ENCODE peak calls at places on chromosomes 3 and 15, in six cellular contexts. D, H, G, P, V and W are unnamed samples.

GRCh38 chr3:50696276-50696675 is 21.5 kb downstream of the DOCK3 start:
- DNase-seq in G (no peak), P (no peak), H (no peak), V (no peak), D (no peak), W (no peak)

GRCh38 chr3:172982731-172983364 is 158.2 kb downstream of the SPATA16 start:
- DNase-seq in G (no peak), V (peak; percentile 30), D (no peak), H (no peak), P (no peak), W (no peak)

GRCh38 chr15:85282504-85283115 is 97.8 kb upstream of the AKAP13 start:
- DNase-seq in G (peak; percentile 71), V (no peak), D (no peak), H (no peak), P (no peak), W (peak; percentile 71)

GRCh38 chr15:54089776-54090175 is 111.5 kb downstream of the UNC13C start:
- DNase-seq in V (peak; percentile 13), G (no peak), P (no peak), D (no peak), H (no peak), W (no peak)

GRCh38 chr3:53318522-53318921 is 28.8 kb downstream of the DCP1A start:
- DNase-seq in P (no peak), H (no peak), D (no peak), G (peak; percentile 69), V (no peak), W (no peak)

GRCh38 chr15:42577514-42578031 is 2.2 kb downstream of the STARD9 start:
- DNase-seq in P (no peak), V (no peak), G (peak; percentile 79), H (no peak), D (no peak), W (peak; percentile 27)

GRCh38 chr3:192835818-192836468 is 81.7 kb downstream of the MB21D2 start:
- DNase-seq in H (no peak), G (peak; percentile 71), V (no peak), D (no peak), P (no peak), W (peak; percentile 93)

GRCh38 chr3:147244397-147244796 is 161.9 kb downstream of the ZIC4 start:
- DNase-seq in V (no peak), H (no peak), G (no peak), P (no peak), D (no peak), W (no peak)

GRCh38 chr3:127052121-127052561 is 69.2 kb downstream of the PLXNA1 start:
- DNase-seq in V (no peak), P (no peak), H (no peak), G (no peak), D (no peak), W (no peak)

GRCh38 chr15:70799667-70800450 is 36.5 kb upstream of the UACA start:
- DNase-seq in G (peak; percentile 99), V (no peak), D (no peak), H (no peak), P (no peak), W (peak; percentile 98)

GRCh38 chr15:52559583-52559982 is 9.2 kb downstream of the ARPP19 start:
- DNase-seq in P (no peak), H (no peak), G (peak; percentile 89), V (no peak), D (no peak), W (no peak)

GRCh38 chr3:147420361-147421183 is 11.4 kb downstream of the ZIC1 start:
- DNase-seq in V (no peak), P (peak; percentile 45), H (no peak), D (no peak), G (no peak), W (no peak)

GRCh38 chr3:128879991-128880390 is 571 bp downstream of the ACAD9 start:
- DNase-seq in G (no peak), V (peak; percentile 67), H (no peak), D (no peak), P (no peak), W (no peak)

GRCh38 chr3:128878556-128879124 is 780 bp upstream of the ACAD9 start:
- DNase-seq in H (no peak), G (peak; percentile 77), D (no peak), P (no peak), V (peak; percentile 63), W (peak; percentile 87)

GRCh38 chr3:128875556-128876120 is 3.8 kb upstream of the ACAD9 start:
- DNase-seq in G (no peak), D (peak; percentile 23), H (peak; percentile 75), V (peak; percentile 73), P (peak; percentile 60), W (peak; percentile 41)

GRCh38 chr3:128879125-128879969 is at the start of gene ACAD9:
- DNase-seq in V (peak; percentile 100), H (peak; percentile 97), G (peak; percentile 97), P (peak; percentile 100), D (peak; percentile 97), W (peak; percentile 97)

GRCh38 chr3:128878011-128878457 is 1.4 kb upstream of the ACAD9 start:
- DNase-seq in D (no peak), G (no peak), V (peak; percentile 82), P (no peak), H (no peak), W (no peak)
- H3K23ac ChIP-seq in D (no peak overlapping the region), G (peak overlapping the region; percentile 97), V (no peak overlapping the region), P (no peak overlapping the region), H (no peak overlapping the region), W (no peak overlapping the region)

DNA sequence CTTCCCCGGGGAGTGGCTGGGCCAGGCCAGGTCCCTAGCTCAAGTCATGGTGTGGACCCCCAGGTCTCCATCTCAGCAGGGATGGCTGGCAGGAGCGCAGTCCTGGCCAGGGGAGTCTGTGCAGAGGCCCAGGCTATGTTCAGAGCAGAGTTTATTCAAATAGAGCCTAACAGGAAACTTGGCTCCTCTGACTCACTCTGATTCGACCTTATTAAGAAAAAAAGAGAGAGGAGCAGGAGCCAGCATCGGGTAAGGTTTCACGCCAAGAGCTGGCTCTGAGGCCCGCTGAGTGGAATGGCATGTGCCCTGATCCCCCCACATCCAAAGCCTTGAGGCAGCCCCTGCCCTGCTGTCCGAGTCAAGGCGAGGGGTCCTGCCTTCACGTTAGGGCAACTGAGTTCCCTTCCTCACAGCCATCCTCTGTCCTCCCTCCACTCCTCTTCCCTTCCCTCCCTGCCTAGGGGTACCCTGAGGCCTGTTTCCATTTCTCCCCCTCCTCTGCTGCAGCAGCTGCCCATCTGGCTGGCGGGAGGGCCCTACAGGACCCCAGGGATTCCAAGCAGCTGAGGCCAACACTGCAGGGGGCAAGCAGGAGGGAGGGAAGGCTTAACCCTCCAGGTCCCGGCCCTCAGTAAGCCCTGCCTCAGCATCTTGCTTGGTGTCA is 1.9 kb upstream of the LOXL1 start:
- DNase-seq in V (peak; percentile 28), G (peak; percentile 92), D (no peak), P (peak; percentile 55), H (no peak), W (peak; percentile 88)
- H2BK5ac ChIP-seq in V (no peak overlapping the region), G (peak overlapping the region; percentile 98), D (peak overlapping the region; percentile 7), P (peak overlapping the region; percentile 57), H (no peak overlapping the region), W (peak overlapping the region; percentile 85)

GRCh38 chr3:148953094-148953493 is 38.2 kb upstream of the GYG1 start:
- DNase-seq in V (no peak), H (no peak), P (no peak), D (no peak), G (no peak), W (no peak)
- H3K14ac ChIP-seq in V (no peak overlapping the region), H (no peak overlapping the region), P (no peak overlapping the region), D (no peak overlapping the region), G (no peak overlapping the region), W (no peak overlapping the region)

GRCh38 chr3:150215616-150216015 is 192.5 kb upstream of the TSC22D2 start:
- DNase-seq in H (no peak), G (peak; percentile 45), P (no peak), V (no peak), D (no peak), W (no peak)
- H3K23ac ChIP-seq in H (no peak overlapping the region), G (no peak overlapping the region), P (no peak overlapping the region), V (no peak overlapping the region), D (no peak overlapping the region), W (no peak overlapping the region)

DNA sequence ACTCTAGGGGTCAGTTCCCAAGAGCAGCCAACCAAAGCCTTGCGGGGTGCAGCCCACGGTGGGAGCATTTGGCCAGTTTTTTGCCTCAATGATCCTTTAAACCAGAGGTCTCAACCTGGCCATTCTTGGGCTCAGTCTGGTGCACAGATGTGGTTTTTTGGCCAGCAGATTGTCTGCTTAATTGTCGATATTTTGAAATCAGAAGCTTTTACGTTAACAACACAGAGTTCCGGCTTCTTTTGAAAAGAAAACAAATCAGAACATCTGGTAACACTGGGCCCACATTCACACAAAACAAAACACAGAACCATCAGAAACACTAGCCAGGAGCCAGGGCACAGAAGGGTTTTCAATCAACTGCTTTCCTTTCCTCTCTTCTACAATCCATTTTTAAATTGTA is 127.7 kb downstream of the XXYLT1 start:
- DNase-seq in D (no peak), V (no peak), H (no peak), P (no peak), G (no peak), W (no peak)
- H2BK5ac ChIP-seq in D (no peak overlapping the region), V (no peak overlapping the region), H (no peak overlapping the region), P (no peak overlapping the region), G (no peak overlapping the region), W (no peak overlapping the region)

GRCh38 chr3:42720126-42720525 is 17.5 kb upstream of the HHATL start:
- DNase-seq in H (no peak), D (no peak), G (no peak), V (peak; percentile 50), P (no peak), W (no peak)
- H3K14ac ChIP-seq in H (no peak overlapping the region), D (no peak overlapping the region), G (no peak overlapping the region), V (no peak overlapping the region), P (no peak overlapping the region), W (no peak overlapping the region)

GRCh38 chr3:156750874-156751245 is 75.3 kb upstream of the LEKR1 start:
- DNase-seq in P (no peak), G (peak; percentile 60), H (no peak), V (no peak), D (no peak), W (no peak)
- H3K23ac ChIP-seq in P (no peak overlapping the region), G (peak overlapping the region; percentile 91), H (no peak overlapping the region), V (no peak overlapping the region), D (no peak overlapping the region), W (no peak overlapping the region)

DNA sequence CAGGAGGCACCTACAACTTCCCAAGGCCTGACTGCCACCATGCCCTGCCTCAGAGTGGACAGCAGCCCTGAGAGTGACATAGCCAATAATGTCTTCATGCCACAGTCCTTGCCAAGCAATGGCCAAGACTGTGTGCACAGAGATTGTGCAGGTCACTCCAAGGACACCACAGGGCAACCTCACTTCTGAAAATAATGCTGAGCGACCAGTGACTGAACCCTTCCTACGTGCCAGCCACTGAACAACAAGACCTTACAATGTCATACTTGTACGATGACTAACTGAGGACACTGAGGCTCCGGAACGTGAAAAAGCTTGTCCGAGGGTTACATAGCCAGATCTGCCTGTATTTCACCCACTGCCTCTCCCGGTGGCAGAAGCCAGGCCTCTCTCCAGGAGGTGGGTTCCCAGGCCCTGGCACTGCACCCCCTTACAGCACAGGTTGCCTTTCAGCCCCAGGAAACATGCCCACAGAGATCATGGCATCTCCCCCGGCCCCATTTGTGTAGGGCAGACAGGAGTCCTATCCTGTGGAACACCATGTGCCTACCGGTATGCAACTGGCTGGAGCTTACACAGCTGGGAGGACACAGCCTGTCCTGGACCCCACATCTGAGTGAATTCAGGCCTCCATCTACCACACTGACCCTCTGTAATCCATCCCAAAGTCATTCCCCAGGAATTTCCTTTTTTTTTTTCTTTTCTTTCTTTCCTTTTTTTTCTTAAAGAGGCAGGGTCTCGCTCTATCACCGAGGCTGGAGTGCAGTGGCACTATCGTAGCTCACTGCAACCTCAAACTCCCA is 72.3 kb downstream of the SLC12A8 start:
- DNase-seq in V (peak; percentile 86), H (no peak), G (peak; percentile 61), D (no peak), P (no peak), W (peak; percentile 78)
- H2BK5ac ChIP-seq in V (peak overlapping the region; percentile 23), H (no peak overlapping the region), G (peak overlapping the region; percentile 95), D (no peak overlapping the region), P (no peak overlapping the region), W (peak overlapping the region; percentile 77)